ENCODE peak calls at places on chromosomes 12 and 14, in six cellular contexts. O, P, A, L, S and X are unnamed samples.

GRCh38 chr14:75673345-75673744 is 12.3 kb downstream of the TTLL5 start:
- DNase-seq in O (no peak), P (no peak), A (no peak), L (no peak), S (no peak), X (no peak)

GRCh38 chr14:72701610-72702009 is 192.3 kb downstream of the DPF3 start:
- DNase-seq in O (no peak), P (no peak), A (no peak), L (no peak), S (no peak), X (peak)

GRCh38 chr12:79546461-79547043 is 144.2 kb downstream of the PAWR start:
- DNase-seq in O (no peak), P (no peak), A (no peak), L (no peak), S (no peak), X (peak)

GRCh38 chr12:46908236-46908935 is 82.6 kb upstream of the SLC38A4 start:
- DNase-seq in O (no peak), P (no peak), A (no peak), L (no peak), S (no peak), X (peak)

GRCh38 chr12:53940448-53941014 is 1.9 kb downstream of the HOXC13 start:
- DNase-seq in O (no peak), P (no peak), A (no peak), L (no peak), S (no peak), X (no peak)

GRCh38 chr12:88142610-88142991 is 494 bp downstream of the TMTC3 start:
- DNase-seq in O (peak), P (peak), A (no peak), L (peak), S (peak), X (no peak)

GRCh38 chr12:117441751-117442150 is 80.3 kb upstream of the NOS1 start:
- DNase-seq in O (no peak), P (no peak), A (peak), L (no peak), S (peak), X (no peak)

GRCh38 chr12:87054225-87054624 is 798.0 kb upstream of the MGAT4C start:
- DNase-seq in O (no peak), P (no peak), A (no peak), L (no peak), S (no peak), X (no peak)

GRCh38 chr12:54009171-54010052 is 627 bp downstream of the HOXC8 start:
- DNase-seq in O (peak), P (no peak), A (no peak), L (no peak), S (no peak), X (peak)

GRCh38 chr14:24307575-24308341 is at the start of gene CIDEB:
- DNase-seq in O (peak), P (peak), A (no peak), L (peak), S (peak), X (peak)

GRCh38 chr14:58768977-58769376 is 131.2 kb downstream of the DACT1 start:
- DNase-seq in O (no peak), P (no peak), A (no peak), L (no peak), S (peak), X (no peak)